ENCODE peak calls at places on chromosomes 16 and 17, in five cellular contexts. X is NB4, Z is HS-5, V is Ammon's horn, B is iris pigment epithelial cell. U is an unnamed sample.

GRCh38 chr16:67528870-67529638 is 425 bp downstream of the RIPOR1 start:
- DNase-seq in X (peak; percentile 70), Z (no peak), V (no peak), B (peak; percentile 47), U (no peak)

GRCh38 chr16:54282202-54282922 is 4.2 kb downstream of the IRX3 start:
- DNase-seq in X (peak; percentile 70), Z (no peak), V (no peak), B (peak; percentile 13), U (peak; percentile 9)

GRCh38 chr17:58913971-58914769 is 158.5 kb downstream of the PPM1E start:
- DNase-seq in X (no peak), Z (no peak), V (no peak), B (peak; percentile 64), U (no peak)

GRCh38 chr16:84878770-84879169 is 59.0 kb downstream of the CRISPLD2 start:
- DNase-seq in X (no peak), Z (no peak), V (no peak), B (no peak), U (no peak)

GRCh38 chr17:43832168-43832975 is 574 bp downstream of the MPP3 start:
- DNase-seq in X (no peak), Z (peak; percentile 45), V (no peak), B (peak; percentile 78), U (peak; percentile 54)

GRCh38 chr16:19753815-19754643 is 36.0 kb downstream of the IQCK start:
- DNase-seq in X (no peak), Z (peak; percentile 61), V (no peak), B (peak; percentile 85), U (peak; percentile 44)

GRCh38 chr17:80931421-80932265 is 60.0 kb upstream of the CHMP6 start:
- DNase-seq in X (no peak), Z (peak; percentile 32), V (no peak), B (peak; percentile 77), U (no peak)

GRCh38 chr17:4858068-4858879 is 25.1 kb downstream of the MINK1 start:
- DNase-seq in X (no peak), Z (no peak), V (peak; percentile 93), B (no peak), U (no peak)

GRCh38 chr16:30407794-30408534 is 558 bp downstream of the ZNF771 start:
- DNase-seq in X (peak; percentile 39), Z (no peak), V (peak; percentile 28), B (no peak), U (no peak)

GRCh38 chr16:20510323-20510722 is 59.0 kb downstream of the ACSM2A start:
- DNase-seq in X (no peak), Z (no peak), V (no peak), B (no peak), U (no peak)

GRCh38 chr17:36942031-36942599 is 4.8 kb downstream of the LHX1 start:
- DNase-seq in X (no peak), Z (no peak), V (no peak), B (no peak), U (no peak)

GRCh38 chr17:32305049-32305448 is 36.9 kb downstream of the C17orf75 start:
- DNase-seq in X (no peak), Z (no peak), V (no peak), B (no peak), U (no peak)

GRCh38 chr17:44363613-44364159 is at the start of gene FAM171A2:
- DNase-seq in X (peak; percentile 78), Z (no peak), V (peak; percentile 57), B (peak; percentile 40), U (no peak)

GRCh38 chr17:34607917-34608316 is 28.5 kb downstream of the TMEM132E start:
- DNase-seq in X (no peak), Z (no peak), V (no peak), B (no peak), U (no peak)

GRCh38 chr17:45791935-45792334 is 7.8 kb downstream of the CRHR1 start:
- DNase-seq in X (no peak), Z (no peak), V (no peak), B (no peak), U (no peak)

GRCh38 chr16:10009691-10010090 is 172.5 kb downstream of the GRIN2A start:
- DNase-seq in X (no peak), Z (no peak), V (peak; percentile 84), B (no peak), U (no peak)

GRCh38 chr16:88911148-88911945 is 44.9 kb upstream of the PABPN1L start:
- DNase-seq in X (no peak), Z (no peak), V (no peak), B (no peak), U (no peak)

GRCh38 chr17:72465191-72466024 is 344.6 kb downstream of the SOX9 start:
- DNase-seq in X (peak; percentile 49), Z (no peak), V (no peak), B (peak; percentile 84), U (peak; percentile 98)

GRCh38 chr16:23691483-23692189 is 12.9 kb downstream of the PLK1 start:
- DNase-seq in X (peak; percentile 56), Z (peak; percentile 28), V (no peak), B (peak; percentile 34), U (peak; percentile 35)

GRCh38 chr16:25030420-25031131 is 15.4 kb upstream of the ARHGAP17 start:
- DNase-seq in X (no peak), Z (no peak), V (no peak), B (no peak), U (no peak)

GRCh38 chr17:40450175-40450574 is 6.9 kb downstream of the IGFBP4 start:
- DNase-seq in X (peak; percentile 65), Z (no peak), V (no peak), B (no peak), U (no peak)

GRCh38 chr17:2275722-2276121 is 27.9 kb downstream of the SMG6 start:
- DNase-seq in X (no peak), Z (no peak), V (no peak), B (no peak), U (no peak)

GRCh38 chr16:60199154-60199553 is 1465.0 kb upstream of the GOT2 start:
- DNase-seq in X (no peak), Z (no peak), V (no peak), B (no peak), U (no peak)

GRCh38 chr16:81526935-81527334 is 82.3 kb downstream of the CMIP start:
- DNase-seq in X (no peak), Z (no peak), V (no peak), B (peak; percentile 88), U (peak; percentile 99)

GRCh38 chr16:75296606-75297005 is 45.2 kb upstream of the BCAR1 start:
- DNase-seq in X (no peak), Z (no peak), V (peak; percentile 77), B (peak; percentile 53), U (no peak)

U was measured in foreskin keratinocyte.